ENCODE peak calls at places on chromosomes 3 and 15, in six cellular contexts. J is mesenchymal stem cell, B is neuronal stem cell, W is H1, I is IMR-90, N is trophoblast cell. Q is an unnamed sample.

GRCh38 chr3:43523454-43524053 is 98.3 kb downstream of the ANO10 start:
- DNase-seq in J (peak), B (no peak), W (no peak), I (peak), N (no peak), Q (no peak)

GRCh38 chr15:45644437-45644836 is 9.6 kb downstream of the SQOR start:
- DNase-seq in J (no peak), B (no peak), W (no peak), I (no peak), N (no peak), Q (no peak)

GRCh38 chr3:115646027-115646690 is 22.8 kb downstream of the GAP43 start:
- DNase-seq in J (no peak), B (no peak), W (no peak), I (no peak), N (no peak), Q (no peak)

GRCh38 chr15:91104111-91104510 is 4.1 kb downstream of the SV2B start:
- DNase-seq in J (no peak), B (no peak), W (no peak), I (no peak), N (no peak), Q (no peak)

GRCh38 chr3:155647988-155648591 is 96.8 kb downstream of the PLCH1 start:
- DNase-seq in J (no peak), B (no peak), W (no peak), I (no peak), N (no peak), Q (no peak)

GRCh38 chr3:160929595-160929994 is 173.6 kb downstream of the PPM1L start:
- DNase-seq in J (peak), B (no peak), W (no peak), I (no peak), N (no peak), Q (peak)

GRCh38 chr15:68822818-68823217 is 2.1 kb upstream of the ANP32A start:
- DNase-seq in J (no peak), B (no peak), W (no peak), I (no peak), N (no peak), Q (no peak)

GRCh38 chr3:187811580-187812250 is 66.4 kb upstream of the BCL6 start:
- DNase-seq in J (peak), B (no peak), W (no peak), I (peak), N (peak), Q (no peak)

GRCh38 chr3:144415492-144415891 is 443.9 kb downstream of the DIPK2A start:
- DNase-seq in J (peak), B (no peak), W (no peak), I (no peak), N (no peak), Q (no peak)

GRCh38 chr15:90869601-90870353 is 1.4 kb downstream of the FURIN start:
- DNase-seq in J (peak), B (no peak), W (peak), I (peak), N (peak), Q (peak)

GRCh38 chr3:170463011-170463410 is 44.3 kb downstream of the CLDN11 start:
- DNase-seq in J (no peak), B (no peak), W (no peak), I (no peak), N (peak), Q (no peak)

GRCh38 chr3:175149675-175150074 is 290.5 kb downstream of the NAALADL2 start:
- DNase-seq in J (no peak), B (no peak), W (no peak), I (peak), N (peak), Q (no peak)

GRCh38 chr3:48411041-48411588 is 18.8 kb downstream of the PLXNB1 start:
- DNase-seq in J (no peak), B (no peak), W (no peak), I (no peak), N (no peak), Q (no peak)

GRCh38 chr15:42087926-42088800 is 6.2 kb downstream of the PLA2G4D start:
- DNase-seq in J (no peak), B (no peak), W (no peak), I (no peak), N (no peak), Q (no peak)

GRCh38 chr15:38474155-38474757 is 20.3 kb downstream of the FAM98B start:
- DNase-seq in J (peak), B (peak), W (no peak), I (peak), N (peak), Q (no peak)

GRCh38 chr15:75966073-75966472 is 46.2 kb downstream of the NRG4 start:
- DNase-seq in J (peak), B (no peak), W (no peak), I (peak), N (peak), Q (no peak)

GRCh38 chr3:15647629-15648167 is 46.2 kb downstream of the BTD start:
- DNase-seq in J (peak), B (no peak), W (no peak), I (peak), N (no peak), Q (no peak)

GRCh38 chr3:56792201-56792600 is 9.5 kb downstream of the ARHGEF3 start:
- DNase-seq in J (peak), B (no peak), W (no peak), I (no peak), N (no peak), Q (no peak)

GRCh38 chr15:85545185-85545584 is 164.8 kb downstream of the AKAP13 start:
- DNase-seq in J (peak), B (no peak), W (no peak), I (peak), N (no peak), Q (no peak)

GRCh38 chr3:50652709-50653108 is 22.0 kb upstream of the DOCK3 start:
- DNase-seq in J (no peak), B (no peak), W (peak), I (peak), N (no peak), Q (peak)

GRCh38 chr15:45137703-45138102 is 7.9 kb downstream of the DUOX1 start:
- DNase-seq in J (no peak), B (no peak), W (no peak), I (no peak), N (no peak), Q (no peak)

GRCh38 chr15:91780387-91780786 is 73.1 kb upstream of the SLCO3A1 start:
- DNase-seq in J (no peak), B (no peak), W (no peak), I (no peak), N (no peak), Q (no peak)

GRCh38 chr3:65851827-65852226 is 186.9 kb downstream of the MAGI1 start:
- DNase-seq in J (no peak), B (no peak), W (no peak), I (peak), N (no peak), Q (no peak)

GRCh38 chr15:70566047-70566835 is 197.1 kb downstream of the UACA start:
- DNase-seq in J (peak), B (no peak), W (no peak), I (no peak), N (no peak), Q (peak)

GRCh38 chr3:50552058-50552435 is 15.5 kb downstream of the C3orf18 start:
- DNase-seq in J (no peak), B (no peak), W (no peak), I (no peak), N (no peak), Q (no peak)

GRCh38 chr3:128447561-128448013 is 19.1 kb downstream of the DNAJB8 start:
- DNase-seq in J (no peak), B (no peak), W (no peak), I (no peak), N (no peak), Q (no peak)

GRCh38 chr15:80923668-80924067 is 66.0 kb downstream of the MESD start:
- DNase-seq in J (no peak), B (no peak), W (no peak), I (peak), N (no peak), Q (no peak)

GRCh38 chr15:65940618-65940909 is 71.3 kb downstream of the RAB11A start:
- DNase-seq in J (peak), B (no peak), W (no peak), I (peak), N (peak), Q (no peak)

GRCh38 chr3:113617726-113618125 is 78.7 kb downstream of the USF3 start:
- DNase-seq in J (no peak), B (no peak), W (no peak), I (no peak), N (no peak), Q (no peak)

GRCh38 chr15:60784855-60785254 is 305.9 kb upstream of the ICE2 start:
- DNase-seq in J (no peak), B (no peak), W (no peak), I (no peak), N (no peak), Q (no peak)

GRCh38 chr15:77859491-77860060 is 217.9 kb downstream of the TBC1D2B start:
- DNase-seq in J (no peak), B (no peak), W (no peak), I (no peak), N (no peak), Q (peak)

GRCh38 chr15:32840481-32841245 is 122.9 kb downstream of the GREM1 start:
- DNase-seq in J (peak), B (no peak), W (no peak), I (peak), N (no peak), Q (no peak)

DNA sequence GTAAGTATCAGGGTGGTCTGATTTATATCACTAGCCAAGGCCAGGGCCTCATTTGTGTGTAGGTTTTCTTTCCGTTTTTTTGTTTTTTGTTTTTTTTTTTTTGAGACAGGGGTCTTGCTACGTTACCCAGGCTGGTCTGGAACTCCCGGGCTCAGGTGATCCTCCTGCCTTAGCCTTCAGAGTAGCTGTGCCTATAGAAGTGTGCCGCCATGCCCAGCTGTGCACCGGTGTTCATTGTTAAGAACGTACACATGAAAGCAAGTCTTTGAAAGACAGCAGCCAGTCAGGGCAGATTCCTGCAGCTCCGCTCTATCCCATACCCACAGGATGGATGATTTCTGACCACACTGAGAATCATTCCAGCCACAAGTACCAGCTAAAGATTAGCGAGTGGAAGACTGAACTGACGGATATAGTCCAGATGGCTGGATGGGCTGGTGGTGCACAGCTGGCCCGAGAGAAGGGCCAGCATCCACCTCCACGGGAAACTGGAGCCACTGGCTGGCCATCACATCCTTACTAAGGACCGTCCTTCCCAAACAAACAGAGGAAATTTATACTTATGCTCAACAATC is 95.4 kb downstream of the PCSK6 start:
- DNase-seq in J (no peak), B (no peak), W (no peak), I (no peak), N (no peak), Q (peak)
- H4K8ac ChIP-seq in J (no peak), B (no peak), W (no peak), I (no peak), N (no peak), Q (no peak)

DNA sequence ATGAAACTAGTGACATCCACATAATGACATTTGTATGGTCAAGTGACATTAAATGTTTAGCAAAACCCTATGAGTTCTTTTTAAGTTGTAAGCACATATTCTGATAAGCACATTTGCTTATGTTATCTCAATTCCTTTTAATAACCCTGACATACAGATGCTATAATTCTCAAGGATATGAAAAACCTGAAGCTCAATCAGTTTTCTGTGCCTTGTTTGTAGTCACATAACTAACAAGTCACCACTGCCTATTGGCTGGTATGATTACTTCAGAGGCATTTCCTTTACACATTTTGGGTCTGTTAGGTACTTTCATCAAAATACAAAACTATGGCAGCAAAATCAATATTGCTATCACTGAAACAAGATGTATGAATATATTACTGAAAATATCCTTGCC is 74.1 kb downstream of the FAIM start:
- DNase-seq in J (no peak), B (no peak), W (no peak), I (no peak), N (no peak), Q (no peak)
- H3K14ac ChIP-seq in J (no peak), B (no peak), W (no peak), I (no peak), N (no peak), Q (no peak)

DNA sequence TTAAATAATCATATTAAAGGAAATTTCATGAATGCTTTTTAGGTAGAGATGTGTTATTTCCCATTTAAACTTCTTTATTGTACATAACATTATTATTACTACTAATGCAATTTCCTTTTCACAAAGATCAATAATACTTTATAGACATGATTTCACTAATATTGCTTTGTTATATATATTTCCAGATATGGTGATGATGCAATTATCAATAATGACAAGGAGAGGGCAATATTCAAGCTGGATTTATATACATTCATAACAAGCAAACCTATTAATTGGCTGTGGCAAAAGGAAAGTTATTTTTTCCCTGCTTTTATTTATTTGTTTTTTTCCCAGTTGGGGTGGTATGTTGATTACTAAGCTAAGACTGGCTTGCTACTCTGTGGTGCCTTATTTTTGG is 113.5 kb downstream of the RAP2B start:
- DNase-seq in J (no peak), B (no peak), W (no peak), I (no peak), N (no peak), Q (no peak)
- H4K8ac ChIP-seq in J (no peak), B (no peak), W (no peak), I (no peak), N (no peak), Q (no peak)

GRCh38 chr3:83895892-83896291 is 1062.9 kb upstream of the CADM2 start:
- DNase-seq in J (no peak), B (no peak), W (no peak), I (no peak), N (no peak), Q (no peak)
- H3K14ac ChIP-seq in J (no peak), B (no peak), W (no peak), I (no peak), N (no peak), Q (no peak)

DNA sequence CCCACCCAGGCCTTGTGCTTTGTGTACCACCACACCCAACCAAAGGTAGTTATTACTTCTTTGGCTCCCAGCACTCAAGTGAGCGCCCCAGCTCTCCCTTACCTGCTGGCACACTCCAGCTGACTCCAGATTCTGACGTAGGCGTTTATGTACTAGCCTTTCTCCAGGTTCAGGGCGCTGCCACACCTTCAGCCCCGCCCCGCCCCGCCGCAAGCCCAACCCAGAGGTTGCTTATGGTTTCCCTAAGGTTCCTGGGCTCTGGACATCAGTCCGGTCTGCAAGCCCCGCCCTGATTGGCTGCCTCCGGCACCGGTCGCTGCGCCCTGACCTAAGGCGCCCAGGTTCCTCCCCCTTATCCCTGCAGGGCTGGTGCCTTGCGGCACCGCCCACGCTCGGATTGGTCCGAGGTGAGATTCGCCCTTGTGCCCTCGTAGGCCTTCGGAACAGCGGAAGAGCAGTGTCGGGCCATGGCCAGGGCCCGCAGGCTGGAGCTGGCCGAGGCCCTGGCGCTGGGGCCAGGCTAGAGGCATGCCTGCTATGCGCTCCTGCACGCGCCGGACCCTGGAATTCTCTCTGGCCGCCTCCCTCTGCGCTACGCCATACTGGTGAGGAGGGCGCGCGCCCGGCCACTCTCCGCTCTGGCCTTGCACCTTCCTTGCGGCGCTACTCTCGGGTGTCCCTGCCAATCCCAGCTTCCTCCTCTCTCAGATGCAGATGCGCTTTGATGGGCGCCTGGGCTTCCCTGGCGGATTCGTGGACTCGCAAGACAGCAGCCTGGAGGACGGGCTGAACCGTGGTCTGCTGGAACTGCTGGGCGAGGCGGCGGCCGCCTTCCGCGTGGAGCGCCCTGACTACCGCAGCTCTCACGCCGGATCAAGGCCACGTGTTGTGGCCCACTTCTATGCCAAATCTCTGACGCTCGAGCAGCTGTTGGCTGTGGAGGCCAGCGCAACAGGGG is 19.8 kb upstream of the NUDT16 start:
- DNase-seq in J (peak), B (peak), W (peak), I (peak), N (peak), Q (peak)
- H4K8ac ChIP-seq in J (peak), B (peak), W (peak), I (no peak), N (peak), Q (no peak)

DNA sequence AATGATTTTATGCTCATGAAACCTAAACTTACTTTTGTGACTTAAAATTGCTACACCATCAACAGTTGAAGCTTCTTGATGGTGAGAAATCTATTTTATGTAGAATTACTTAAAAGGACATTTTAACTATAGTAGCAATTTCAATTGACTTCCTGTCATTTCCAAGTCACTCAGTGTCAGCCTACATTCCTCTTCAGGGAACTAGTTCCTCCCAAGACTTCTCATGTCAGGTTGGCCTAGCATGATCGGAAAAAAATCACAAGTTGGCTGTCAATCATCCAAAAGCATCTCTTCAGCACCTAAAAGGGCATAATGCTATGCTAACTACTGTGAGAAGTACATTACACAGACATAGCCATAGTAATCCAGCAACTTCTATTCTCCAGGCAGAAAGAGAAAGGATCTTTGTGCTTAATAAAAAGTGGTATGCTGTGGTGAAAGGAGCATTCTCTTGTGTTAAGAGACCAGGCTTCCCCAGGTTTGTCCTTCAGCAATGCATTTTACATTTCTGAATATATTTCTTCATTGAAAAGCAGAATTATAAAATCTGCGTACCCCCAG is 893.7 kb downstream of the AGBL1 start:
- DNase-seq in J (no peak), B (no peak), W (no peak), I (no peak), N (no peak), Q (no peak)
- H3K14ac ChIP-seq in J (no peak), B (no peak), W (no peak), I (no peak), N (no peak), Q (no peak)